ENCODE peak calls at places on chromosome 18, in five cellular contexts. S is transverse colon, X is A549, C is endothelial cell of umbilical vein, R is H1. M is an unnamed sample. For H3K4me1, the result is how much of the 10 kb centered on the place peaks cover.

GRCh38 chr18:11502368-11502767 is 107.0 kb upstream of the SLC35G4 start:
- DNase-seq in R (no peak), S (no peak), X (no peak), C (no peak), M (no peak)

GRCh38 chr18:62329676-62330454 is 4.8 kb downstream of the TNFRSF11A start:
- DNase-seq in C (peak), X (no peak), R (no peak), S (peak), M (peak)

GRCh38 chr18:74184875-74185274 is 36.6 kb downstream of the TIMM21 start:
- DNase-seq in X (no peak), S (no peak), C (no peak), R (peak), M (no peak)

GRCh38 chr18:63297678-63298392 is 21.7 kb downstream of the BCL2 start:
- DNase-seq in R (no peak), X (no peak), S (no peak), C (no peak), M (no peak)

GRCh38 chr18:60549338-60549960 is 176.9 kb upstream of the MC4R start:
- DNase-seq in C (peak), X (peak), R (peak), S (no peak), M (peak)

GRCh38 chr18:8800445-8800844 is 95.1 kb downstream of the MTCL1 start:
- DNase-seq in R (peak), X (peak), C (peak), S (no peak), M (peak)

GRCh38 chr18:54358495-54358793 is 738 bp downstream of the C18orf54 start:
- DNase-seq in X (peak), C (peak), S (no peak), R (no peak), M (peak)

GRCh38 chr18:63686871-63687270 is 15.9 kb upstream of the SERPINB11 start:
- DNase-seq in X (no peak), C (no peak), S (no peak), R (no peak), M (no peak)

GRCh38 chr18:75211721-75212625 is 1.4 kb downstream of the TSHZ1 start:
- DNase-seq in C (peak), R (no peak), X (no peak), S (peak), M (peak)

GRCh38 chr18:32010124-32010745 is 8.4 kb upstream of the RNF125 start:
- DNase-seq in C (no peak), S (no peak), R (peak), X (no peak), M (no peak)

GRCh38 chr18:12253517-12254136 is 534 bp upstream of the CIDEA start:
- DNase-seq in X (no peak), S (no peak), R (no peak), C (no peak), M (peak)

GRCh38 chr18:12010187-12010802 is 29.0 kb downstream of the IMPA2 start:
- DNase-seq in C (no peak), S (peak), X (no peak), R (no peak), M (peak)

GRCh38 chr18:49025767-49026500 is 75.2 kb upstream of the SMAD7 start:
- DNase-seq in S (no peak), R (no peak), C (no peak), X (no peak), M (no peak)

GRCh38 chr18:8769509-8769908 is 64.2 kb downstream of the MTCL1 start:
- DNase-seq in S (no peak), R (no peak), C (no peak), X (no peak), M (no peak)

GRCh38 chr18:75199327-75199726 is 9.6 kb downstream of the PTGR3 start:
- DNase-seq in S (no peak), R (no peak), X (no peak), C (peak), M (no peak)

GRCh38 chr18:6482198-6482977 is 67.7 kb upstream of the L3MBTL4 start:
- DNase-seq in C (no peak), S (peak), R (peak), X (peak), M (peak)

GRCh38 chr18:74289946-74290478 is 1.8 kb downstream of the CYB5A start:
- DNase-seq in R (no peak), S (no peak), C (no peak), X (no peak), M (no peak)

GRCh38 chr18:62505669-62506494 is 16.9 kb upstream of the ZCCHC2 start:
- DNase-seq in S (no peak), C (peak), X (no peak), R (no peak), M (no peak)

GRCh38 chr18:51017140-51017874 is 12.7 kb upstream of the SMAD4 start:
- DNase-seq in X (no peak), C (no peak), S (no peak), R (no peak), M (no peak)

GRCh38 chr18:50611529-50611941 is 51.6 kb downstream of the MAPK4 start:
- DNase-seq in R (no peak), X (no peak), C (no peak), S (no peak), M (no peak)

GRCh38 chr18:9984025-9984424 is 70.2 kb downstream of the VAPA start:
- DNase-seq in C (no peak), X (no peak), S (no peak), R (no peak), M (no peak)

GRCh38 chr18:3262234-3263171 is 570 bp downstream of the MYL12B start:
- DNase-seq in X (no peak), S (no peak), C (peak), R (no peak), M (no peak)

GRCh38 chr18:51765712-51766360 is 568.4 kb upstream of the MEX3C start:
- DNase-seq in X (no peak), S (no peak), C (no peak), R (no peak), M (no peak)

GRCh38 chr18:76791642-76792041 is 30.7 kb upstream of the ZNF236 start:
- DNase-seq in C (no peak), X (no peak), R (no peak), S (no peak), M (no peak)

GRCh38 chr18:76795981-76796380 is 26.4 kb upstream of the ZNF236 start:
- DNase-seq in R (peak), S (no peak), C (no peak), X (no peak), M (no peak)

GRCh38 chr18:76788571-76789317 is 33.6 kb upstream of the ZNF236 start:
- DNase-seq in X (no peak), R (no peak), S (no peak), C (no peak), M (no peak)

DNA sequence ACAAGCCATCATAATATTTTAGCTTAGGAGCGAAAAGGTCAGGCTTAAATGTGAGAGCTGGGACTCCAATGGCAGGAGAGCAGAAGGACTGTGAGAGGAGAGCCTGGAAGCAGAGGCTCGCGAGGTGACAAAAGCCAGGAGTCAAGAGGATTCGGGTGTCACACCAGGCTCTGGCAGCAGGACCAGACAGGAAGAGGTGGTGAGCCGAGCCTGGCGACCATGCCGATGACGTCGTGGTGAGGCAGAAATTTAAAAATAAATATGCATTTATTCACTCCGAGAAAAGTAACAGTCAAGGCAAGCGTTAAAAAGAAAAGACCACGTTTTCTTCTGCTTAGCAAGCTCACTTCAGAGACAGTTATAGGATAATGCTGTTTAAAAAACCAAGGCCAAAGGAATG is 31.3 kb upstream of the ZNF236 start:
- DNase-seq in C (no peak), R (no peak), X (no peak), S (no peak), M (no peak)
- TF ChIP-seq POLR2A in C (no peak), R (no peak), X (no peak), S (no peak), M (no peak)

GRCh38 chr18:58227361-58227930 is 183.4 kb downstream of the NEDD4L start:
- DNase-seq in R (no peak), S (no peak), X (no peak), C (no peak), M (no peak)

GRCh38 chr18:58230438-58231179 is 186.6 kb downstream of the NEDD4L start:
- DNase-seq in S (no peak), C (no peak), R (no peak), X (no peak), M (peak)

GRCh38 chr18:58228176-58228575 is 184.2 kb downstream of the NEDD4L start:
- DNase-seq in S (no peak), R (no peak), C (no peak), X (no peak), M (peak)

GRCh38 chr18:58228762-58229161 is 184.7 kb downstream of the NEDD4L start:
- DNase-seq in X (no peak), S (no peak), C (no peak), R (no peak), M (no peak)

DNA sequence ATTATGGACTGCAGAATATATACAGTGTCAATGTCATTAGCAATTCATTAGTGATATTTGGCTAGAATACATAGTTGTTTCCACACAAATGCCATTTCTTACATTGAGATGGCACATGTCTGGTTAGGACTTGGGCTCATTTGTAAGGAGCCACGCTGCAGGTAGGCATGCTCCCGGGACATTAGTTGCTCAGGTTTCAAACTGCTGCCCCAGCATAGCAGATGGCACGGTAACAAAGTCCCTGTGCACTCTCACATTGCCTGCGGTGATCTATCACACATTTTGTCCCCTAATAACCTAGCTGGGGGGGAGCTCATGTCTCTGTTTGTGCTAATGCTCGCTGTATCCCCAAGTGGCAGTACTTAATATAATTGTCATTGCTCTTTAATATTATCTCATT is 185.1 kb downstream of the NEDD4L start:
- DNase-seq in S (no peak), R (no peak), X (no peak), C (no peak), M (no peak)
- H3K4me1 ChIP-seq in S (half or more), R (under half), X (half or more), C (under half), M (half or more)

GRCh38 chr18:79455261-79455660 is 59.5 kb downstream of the NFATC1 start:
- DNase-seq in X (no peak), R (no peak), S (no peak), C (no peak), M (no peak)

GRCh38 chr18:79452190-79452990 is 56.7 kb downstream of the NFATC1 start:
- DNase-seq in R (no peak), X (no peak), C (no peak), S (no peak), M (no peak)

GRCh38 chr18:79454034-79454735 is 58.5 kb downstream of the NFATC1 start:
- DNase-seq in S (no peak), R (no peak), X (no peak), C (peak), M (no peak)

GRCh38 chr18:79451237-79452125 is 55.8 kb downstream of the NFATC1 start:
- DNase-seq in R (no peak), X (no peak), C (no peak), S (no peak), M (no peak)

DNA sequence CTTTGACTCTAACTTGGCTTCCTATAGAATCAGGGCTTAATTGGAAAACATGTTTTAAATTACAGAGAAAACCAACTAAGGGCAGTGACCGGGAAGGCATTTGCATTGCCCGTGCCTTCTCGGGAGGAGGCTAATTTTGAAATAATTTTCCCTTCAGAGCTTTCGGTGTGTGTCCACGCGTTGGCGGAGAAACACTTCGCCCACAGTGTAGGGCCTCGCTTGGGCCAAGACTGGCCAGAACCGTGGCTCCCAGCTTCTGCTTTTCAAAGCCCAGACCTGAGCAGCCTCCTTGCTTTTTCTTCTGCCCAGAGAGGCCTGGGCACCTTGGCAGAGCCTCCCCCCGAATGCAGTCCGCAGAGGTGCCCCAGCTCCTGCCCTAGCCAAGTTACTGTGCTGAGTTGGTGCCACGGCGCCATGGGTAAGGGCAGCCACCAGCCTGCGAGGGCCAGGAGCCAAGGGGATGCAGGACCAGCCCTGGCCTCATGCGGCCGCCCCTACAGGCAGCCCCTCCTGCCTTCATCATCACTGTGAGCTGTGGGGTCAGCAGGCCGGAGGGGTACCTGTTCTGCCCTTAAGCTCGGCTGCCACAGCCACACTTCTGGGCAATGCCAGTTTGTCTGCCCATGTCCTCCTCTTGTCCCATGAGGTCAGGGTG is 57.4 kb downstream of the NFATC1 start:
- DNase-seq in S (no peak), R (no peak), C (no peak), X (no peak), M (no peak)
- TF ChIP-seq CTCF in S (no peak), R (no peak), C (no peak), X (no peak), M (no peak)

GRCh38 chr18:44803019-44803650 is 122.4 kb downstream of the SETBP1 start:
- DNase-seq in R (no peak), X (no peak), S (peak), C (no peak), M (peak)
- TF ChIP-seq POLR2A in R (no peak), X (no peak), S (peak), C (no peak), M (peak)

GRCh38 chr18:13446581-13447470 is 228.3 kb downstream of the LDLRAD4 start:
- DNase-seq in R (no peak), S (no peak), C (no peak), X (peak), M (no peak)

GRCh38 chr18:13446024-13446423 is 227.5 kb downstream of the LDLRAD4 start:
- DNase-seq in S (no peak), R (no peak), X (no peak), C (no peak), M (no peak)

GRCh38 chr18:13444430-13445240 is 226.1 kb downstream of the LDLRAD4 start:
- DNase-seq in X (no peak), R (no peak), S (no peak), C (no peak), M (no peak)

GRCh38 chr18:13443546-13443945 is 225.0 kb downstream of the LDLRAD4 start:
- DNase-seq in R (no peak), C (no peak), S (no peak), X (no peak), M (no peak)

GRCh38 chr18:13445241-13445897 is 226.8 kb downstream of the LDLRAD4 start:
- DNase-seq in C (no peak), S (no peak), X (no peak), R (no peak), M (no peak)
- H3K4me1 ChIP-seq in C (under half), S (under half), X (under half), R (under half), M (under half)

GRCh38 chr18:22108674-22109073 is 60.7 kb upstream of the GATA6 start:
- DNase-seq in C (peak), X (no peak), S (no peak), R (no peak), M (peak)
- TF ChIP-seq CTCF in C (peak), X (no peak), S (no peak), R (peak), M (peak)

M was measured in body of pancreas.